ENCODE peak calls at places on chromosome 7, in seven cellular contexts. G, V, S, Z, O, Q and F are unnamed samples. For H3K4me1, the result is how much of the 10 kb centered on the place peaks cover.

GRCh38 chr7:39407139-39407538 is 159.1 kb upstream of the YAE1 start:
- DNase-seq in G (no peak), V (no peak), S (no peak), Z (no peak), O (no peak), Q (no peak), F (no peak)

GRCh38 chr7:68707958-68708357 is 890.3 kb upstream of the AUTS2 start:
- DNase-seq in G (no peak), V (no peak), S (no peak), Z (no peak), O (no peak), Q (no peak), F (no peak)

GRCh38 chr7:78134256-78134655 is 335.7 kb downstream of the PHTF2 start:
- DNase-seq in G (no peak), V (no peak), S (no peak), Z (no peak), O (peak), Q (no peak), F (no peak)

GRCh38 chr7:74178632-74179031 is 4.5 kb downstream of the EIF4H start:
- DNase-seq in G (no peak), V (no peak), S (no peak), Z (no peak), O (peak), Q (no peak), F (no peak)

GRCh38 chr7:27576360-27576944 is 86.2 kb downstream of the HIBADH start:
- DNase-seq in G (no peak), V (no peak), S (no peak), Z (no peak), O (peak), Q (no peak), F (no peak)

GRCh38 chr7:17371656-17372524 is 73.4 kb downstream of the AHR start:
- DNase-seq in G (no peak), V (no peak), S (no peak), Z (no peak), O (peak), Q (no peak), F (peak)

GRCh38 chr7:142563470-142563869 is 185.8 kb upstream of the PRSS1 start:
- DNase-seq in G (no peak), V (no peak), S (no peak), Z (no peak), O (peak), Q (no peak), F (no peak)

GRCh38 chr7:103772171-103772570 is 217.3 kb downstream of the RELN start:
- DNase-seq in G (no peak), V (no peak), S (no peak), Z (no peak), O (no peak), Q (no peak), F (no peak)

GRCh38 chr7:28065308-28065707 is 115.3 kb downstream of the JAZF1 start:
- DNase-seq in G (no peak), V (no peak), S (no peak), Z (no peak), O (no peak), Q (no peak), F (no peak)

GRCh38 chr7:55145606-55146005 is 126.8 kb downstream of the EGFR start:
- DNase-seq in G (no peak), V (no peak), S (no peak), Z (no peak), O (no peak), Q (no peak), F (no peak)

GRCh38 chr7:36272567-36273269 is 116.9 kb upstream of the ANLN start:
- DNase-seq in G (no peak), V (peak), S (peak), Z (peak), O (no peak), Q (no peak), F (no peak)

GRCh38 chr7:136272934-136273333 is 295.8 kb upstream of the MTPN start:
- DNase-seq in G (no peak), V (no peak), S (no peak), Z (no peak), O (no peak), Q (no peak), F (no peak)

GRCh38 chr7:29228289-29229011 is 33.9 kb downstream of the CHN2 start:
- DNase-seq in G (no peak), V (no peak), S (peak), Z (no peak), O (no peak), Q (no peak), F (no peak)

GRCh38 chr7:133602291-133602690 is 349.4 kb downstream of the EXOC4 start:
- DNase-seq in G (no peak), V (no peak), S (no peak), Z (no peak), O (peak), Q (no peak), F (no peak)

GRCh38 chr7:32921896-32922295 is 30.3 kb upstream of the KBTBD2 start:
- DNase-seq in G (no peak), V (no peak), S (no peak), Z (no peak), O (peak), Q (no peak), F (no peak)

GRCh38 chr7:31935115-31935514 is 135.1 kb downstream of the PDE1C start:
- DNase-seq in G (no peak), V (no peak), S (no peak), Z (no peak), O (no peak), Q (no peak), F (no peak)

GRCh38 chr7:157555308-157555707 is 218.5 kb downstream of the DNAJB6 start:
- DNase-seq in G (no peak), V (no peak), S (no peak), Z (no peak), O (peak), Q (no peak), F (peak)

GRCh38 chr7:26636808-26637207 is 227.6 kb downstream of the SKAP2 start:
- DNase-seq in G (no peak), V (no peak), S (no peak), Z (no peak), O (no peak), Q (no peak), F (no peak)

GRCh38 chr7:104123786-104124185 is 84.0 kb downstream of the ORC5 start:
- DNase-seq in G (no peak), V (no peak), S (no peak), Z (no peak), O (peak), Q (no peak), F (no peak)

GRCh38 chr7:48089415-48089975 is 430 bp downstream of the UPP1 start:
- DNase-seq in G (peak), V (peak), S (peak), Z (peak), O (peak), Q (peak), F (peak)

GRCh38 chr7:6221340-6222319 is 50.8 kb downstream of the CYTH3 start:
- DNase-seq in G (no peak), V (no peak), S (no peak), Z (no peak), O (peak), Q (no peak), F (no peak)

GRCh38 chr7:147240468-147240867 is 1123.9 kb downstream of the CNTNAP2 start:
- DNase-seq in G (no peak), V (no peak), S (no peak), Z (no peak), O (no peak), Q (no peak), F (no peak)

GRCh38 chr7:147249956-147250355 is 1133.4 kb downstream of the CNTNAP2 start:
- DNase-seq in G (no peak), V (no peak), S (no peak), Z (no peak), O (no peak), Q (no peak), F (no peak)

DNA sequence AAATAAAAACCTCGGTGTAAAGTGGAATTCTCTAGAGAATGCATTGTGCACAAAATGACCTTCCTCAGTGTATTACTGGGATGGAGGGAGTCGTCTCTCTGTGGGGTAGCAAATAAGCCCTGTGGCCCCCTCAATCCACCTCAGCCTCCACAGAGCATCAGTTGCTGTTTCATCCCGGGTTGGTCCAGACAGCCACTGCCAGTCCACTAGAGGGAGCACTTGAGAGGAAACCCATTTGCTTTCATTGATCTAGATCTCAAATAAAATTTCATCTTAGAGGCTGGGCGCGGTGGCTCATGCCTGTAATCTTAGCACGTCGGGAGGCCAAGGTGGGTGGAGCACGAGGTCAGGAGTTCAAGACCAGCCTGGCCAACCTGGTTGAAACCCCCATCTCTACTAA is 1128.7 kb downstream of the CNTNAP2 start:
- DNase-seq in G (no peak), V (no peak), S (peak), Z (peak), O (no peak), Q (peak), F (no peak)
- H3K4me1 ChIP-seq in G (under half), V (under half), S (under half), Z (under half), O (under half), Q (under half), F (under half)

DNA sequence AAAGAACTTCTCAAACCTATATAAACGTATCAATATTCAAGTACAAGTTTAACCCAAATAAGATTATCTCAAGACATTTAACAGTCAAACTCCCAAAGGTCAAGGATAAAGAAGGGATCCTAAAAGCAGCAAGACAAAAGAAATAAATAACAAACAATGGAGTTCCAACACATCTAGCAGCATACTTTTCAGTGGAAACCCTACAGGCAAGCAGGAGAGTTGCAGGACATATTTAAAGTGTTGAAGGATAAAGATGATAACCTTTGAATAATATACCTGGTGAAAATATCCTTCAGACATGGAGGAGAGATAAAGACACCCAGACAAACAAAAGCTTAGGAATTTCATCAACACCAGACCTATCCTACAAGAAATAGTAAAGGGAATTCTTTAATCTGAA is 82.8 kb downstream of the TES start:
- DNase-seq in G (no peak), V (no peak), S (no peak), Z (no peak), O (no peak), Q (no peak), F (no peak)
- TF ChIP-seq CTCF in G (no peak), V (no peak), S (no peak), Z (no peak), O (no peak), Q (no peak), F (no peak)

GRCh38 chr7:22853674-22854157 is 31.1 kb upstream of the TOMM7 start:
- DNase-seq in G (no peak), V (no peak), S (no peak), Z (no peak), O (no peak), Q (peak), F (peak)
- H3K4me3 ChIP-seq in G (peak), V (peak), S (peak), Z (no peak), O (peak), Q (peak), F (peak)

DNA sequence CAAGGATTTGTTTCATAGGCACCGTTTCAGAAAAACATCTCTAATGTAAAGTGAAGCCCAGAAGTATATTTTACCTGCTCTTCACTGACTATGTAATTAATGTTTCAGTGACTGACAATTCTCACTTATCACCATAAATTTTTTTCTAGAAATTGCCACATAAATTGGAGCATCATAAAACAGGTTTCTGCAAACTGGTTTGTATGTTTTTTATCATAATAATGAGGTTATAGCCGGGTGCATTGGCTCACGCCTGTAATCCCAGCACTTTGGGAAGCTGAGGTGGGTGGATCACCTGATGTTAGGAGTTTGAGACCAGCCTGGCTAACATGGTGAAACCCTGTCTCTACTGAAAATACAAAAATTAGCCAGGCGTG is 39.4 kb downstream of the SYPL1 start:
- DNase-seq in G (no peak), V (no peak), S (no peak), Z (no peak), O (no peak), Q (no peak), F (no peak)
- H3K4me1 ChIP-seq in G (half or more), V (under half), S (under half), Z (under half), O (under half), Q (under half), F (under half)

GRCh38 chr7:151599401-151600227 is 79.9 kb upstream of the RHEB start:
- DNase-seq in G (no peak), V (no peak), S (no peak), Z (no peak), O (peak), Q (no peak), F (no peak)
- TF ChIP-seq CTCF in G (no peak), V (no peak), S (no peak), Z (no peak), O (no peak), Q (no peak), F (no peak)

GRCh38 chr7:151212626-151213025 is 2.3 kb upstream of the H2BK1 start:
- DNase-seq in G (no peak), V (no peak), S (no peak), Z (no peak), O (no peak), Q (no peak), F (no peak)

GRCh38 chr7:151207796-151208195 is 2.5 kb downstream of the H2BK1 start:
- DNase-seq in G (no peak), V (no peak), S (no peak), Z (no peak), O (no peak), Q (no peak), F (no peak)

GRCh38 chr7:151209588-151209987 is 700 bp downstream of the H2BK1 start:
- DNase-seq in G (no peak), V (no peak), S (no peak), Z (no peak), O (no peak), Q (no peak), F (no peak)

GRCh38 chr7:151211155-151211772 is 976 bp upstream of the H2BK1 start:
- DNase-seq in G (no peak), V (no peak), S (no peak), Z (no peak), O (no peak), Q (no peak), F (no peak)

DNA sequence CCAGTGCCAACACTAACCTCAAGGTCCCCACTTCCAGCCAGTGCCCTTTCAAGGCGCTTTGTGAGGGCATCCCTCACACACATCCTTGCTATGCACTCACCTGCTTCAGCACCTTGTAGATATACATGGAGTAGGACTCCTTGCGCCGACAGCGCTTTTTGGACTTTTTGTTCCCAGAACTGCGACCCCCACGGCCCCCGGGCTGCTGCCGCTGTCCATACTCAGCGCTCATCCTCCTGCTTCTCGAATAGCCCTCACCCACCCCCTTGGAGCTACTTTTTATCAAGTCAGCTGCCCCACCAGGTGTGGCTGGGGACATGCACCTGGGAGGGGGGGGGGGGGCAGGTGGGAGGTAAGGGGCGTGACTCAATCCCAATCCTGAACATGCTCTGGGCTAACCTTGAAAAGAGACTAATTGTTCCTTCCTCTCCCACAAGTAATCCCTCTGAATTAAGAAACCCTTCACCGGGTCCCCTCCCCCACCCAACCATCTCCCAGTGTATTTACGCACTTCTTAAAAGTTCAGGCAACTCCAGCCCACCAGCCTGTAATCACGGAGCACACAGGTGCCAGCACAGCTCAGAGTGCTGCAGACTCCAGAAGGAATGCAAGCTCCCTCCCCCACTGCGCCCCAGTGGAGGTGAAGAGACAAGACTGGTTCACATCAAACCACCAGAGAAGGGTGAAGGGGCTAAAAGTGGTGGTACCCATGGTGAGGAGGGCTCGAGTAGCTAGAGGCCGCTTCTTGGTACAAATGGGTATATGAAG is at the start of gene H2BK1:
- DNase-seq in G (no peak), V (no peak), S (no peak), Z (no peak), O (no peak), Q (no peak), F (no peak)
- H3K4me3 ChIP-seq in G (no peak), V (no peak), S (no peak), Z (no peak), O (no peak), Q (no peak), F (no peak)

GRCh38 chr7:7567898-7568531 is 1.3 kb downstream of the MIOS start:
- DNase-seq in G (no peak), V (no peak), S (no peak), Z (no peak), O (no peak), Q (no peak), F (no peak)

GRCh38 chr7:7569113-7569527 is 2.4 kb downstream of the MIOS start:
- DNase-seq in G (no peak), V (no peak), S (no peak), Z (no peak), O (no peak), Q (no peak), F (no peak)

GRCh38 chr7:7566651-7567611 is at the start of gene MIOS:
- DNase-seq in G (peak), V (peak), S (peak), Z (peak), O (peak), Q (peak), F (peak)

GRCh38 chr7:7569615-7570014 is 2.9 kb downstream of the MIOS start:
- DNase-seq in G (no peak), V (no peak), S (no peak), Z (no peak), O (no peak), Q (no peak), F (peak)

GRCh38 chr7:7568553-7568952 is 1.9 kb downstream of the MIOS start:
- DNase-seq in G (no peak), V (no peak), S (no peak), Z (no peak), O (no peak), Q (no peak), F (no peak)
- H3K4me1 ChIP-seq in G (under half), V (under half), S (under half), Z (half or more), O (under half), Q (under half), F (under half)

DNA sequence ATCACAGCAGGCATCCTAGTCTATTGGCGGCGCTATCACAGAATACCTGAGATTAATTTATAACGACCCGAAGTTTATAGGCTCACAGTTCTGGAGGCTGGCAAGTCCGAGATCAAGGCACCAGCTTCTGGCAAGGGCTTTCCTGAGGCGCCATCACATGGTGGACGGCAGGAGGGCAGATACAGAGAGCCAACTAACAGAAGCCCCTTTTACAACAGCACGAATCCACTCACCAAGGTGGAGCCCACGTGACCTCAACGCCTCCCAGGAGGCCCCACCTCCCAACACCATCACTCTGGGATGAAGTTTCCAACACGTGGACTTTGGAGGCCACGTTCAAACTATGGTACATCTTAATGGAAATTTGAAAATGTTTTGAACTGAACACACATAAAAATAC is 255.3 kb downstream of the ELFN1 start:
- DNase-seq in G (peak), V (peak), S (no peak), Z (no peak), O (no peak), Q (no peak), F (no peak)
- TF ChIP-seq CTCF in G (no peak), V (no peak), S (no peak), Z (no peak), O (peak), Q (no peak), F (no peak)

GRCh38 chr7:155763721-155764431 is 48.4 kb downstream of the SHH start:
- DNase-seq in G (no peak), V (no peak), S (no peak), Z (no peak), O (peak), Q (no peak), F (no peak)
- H3K4me3 ChIP-seq in G (no peak), V (peak), S (no peak), Z (no peak), O (no peak), Q (no peak), F (no peak)

GRCh38 chr7:43650457-43651052 is 67.6 kb downstream of the STK17A start:
- DNase-seq in G (no peak), V (no peak), S (no peak), Z (no peak), O (peak), Q (no peak), F (no peak)
- H3K4me1 ChIP-seq in G (half or more), V (half or more), S (under half), Z (half or more), O (half or more), Q (under half), F (under half)